ENCODE peak calls at places on chromosomes 2 and 18, in four cellular contexts. L is progenitor cell of endocrine pancreas, S is skeletal muscle cell, D is GM04504. P is an unnamed sample.

GRCh38 chr18:2959341-2959740 is 53.6 kb downstream of the LPIN2 start:
- DNase-seq in L (no peak), D (no peak), S (no peak), P (no peak)

GRCh38 chr2:96264656-96265348 is 995 bp downstream of the TMEM127 start:
- DNase-seq in L (peak), D (no peak), S (no peak), P (no peak)

GRCh38 chr18:35026407-35027061 is 14.7 kb upstream of the MAPRE2 start:
- DNase-seq in L (no peak), S (no peak), D (no peak), P (no peak)

GRCh38 chr2:39379643-39380524 is 57.2 kb downstream of the MAP4K3 start:
- DNase-seq in L (no peak), S (peak), D (peak), P (peak)

GRCh38 chr2:127410871-127411396 is 7.3 kb upstream of the PROC start:
- DNase-seq in S (no peak), L (no peak), D (peak), P (peak)

GRCh38 chr2:195995499-195995898 is 73.1 kb downstream of the DNAH7 start:
- DNase-seq in S (no peak), D (no peak), L (no peak), P (no peak)

GRCh38 chr2:1708476-1709334 is 35.6 kb downstream of the PXDN start:
- DNase-seq in L (no peak), D (no peak), S (no peak), P (no peak)

GRCh38 chr2:65204461-65205230 is 23.0 kb upstream of the ACTR2 start:
- DNase-seq in S (no peak), D (no peak), L (no peak), P (no peak)

GRCh38 chr2:209431701-209432100 is 7.9 kb downstream of the MAP2 start:
- DNase-seq in S (no peak), L (no peak), D (peak), P (peak)

GRCh38 chr2:72931280-72931910 is 14.1 kb downstream of the EMX1 start:
- DNase-seq in L (no peak), D (no peak), S (no peak), P (no peak)